ENCODE peak calls at places on chromosome 16, in seven cellular contexts. One of them, this sample, is unnamed.

GRCh38 chr16:70433456-70434103 is 5.3 kb downstream of the ST3GAL2 start:
- DNase-seq in spleen: no peak
- DNase-seq in cardiac muscle cell: no peak
- DNase-seq in heart right ventricle: peak
- DNase-seq in stomach: no peak
- DNase-seq in BJ: peak
- DNase-seq in choroid plexus epithelial cell: peak
- DNase-seq in this sample: no peak

GRCh38 chr16:1330260-1330914 is 3.1 kb upstream of the BAIAP3 start:
- DNase-seq in spleen: no peak
- DNase-seq in cardiac muscle cell: no peak
- DNase-seq in heart right ventricle: no peak
- DNase-seq in stomach: no peak
- DNase-seq in BJ: no peak
- DNase-seq in choroid plexus epithelial cell: no peak
- DNase-seq in this sample: no peak

GRCh38 chr16:74275031-74275636 is 21.5 kb upstream of the PSMD7 start:
- DNase-seq in spleen: no peak
- DNase-seq in cardiac muscle cell: peak
- DNase-seq in heart right ventricle: no peak
- DNase-seq in stomach: no peak
- DNase-seq in BJ: no peak
- DNase-seq in choroid plexus epithelial cell: peak
- DNase-seq in this sample: peak

GRCh38 chr16:52035406-52035805 is 511.5 kb downstream of the TOX3 start:
- DNase-seq in spleen: no peak
- DNase-seq in cardiac muscle cell: no peak
- DNase-seq in heart right ventricle: no peak
- DNase-seq in stomach: no peak
- DNase-seq in BJ: no peak
- DNase-seq in choroid plexus epithelial cell: no peak
- DNase-seq in this sample: no peak

GRCh38 chr16:8655184-8655717 is 19.2 kb upstream of the ABAT start:
- DNase-seq in spleen: peak
- DNase-seq in cardiac muscle cell: peak
- DNase-seq in heart right ventricle: no peak
- DNase-seq in stomach: peak
- DNase-seq in BJ: no peak
- DNase-seq in choroid plexus epithelial cell: peak
- DNase-seq in this sample: peak

GRCh38 chr16:46974352-46974751 is 878 bp upstream of the DNAJA2 start:
- DNase-seq in spleen: no peak
- DNase-seq in cardiac muscle cell: no peak
- DNase-seq in heart right ventricle: no peak
- DNase-seq in stomach: no peak
- DNase-seq in BJ: no peak
- DNase-seq in choroid plexus epithelial cell: peak
- DNase-seq in this sample: peak

GRCh38 chr16:18975109-18975508 is 8.6 kb upstream of the TMC7 start:
- DNase-seq in spleen: peak
- DNase-seq in cardiac muscle cell: no peak
- DNase-seq in heart right ventricle: no peak
- DNase-seq in stomach: no peak
- DNase-seq in BJ: no peak
- DNase-seq in choroid plexus epithelial cell: no peak
- DNase-seq in this sample: no peak

GRCh38 chr16:55035956-55036355 is 105.3 kb downstream of the IRX5 start:
- DNase-seq in spleen: no peak
- DNase-seq in cardiac muscle cell: no peak
- DNase-seq in heart right ventricle: no peak
- DNase-seq in stomach: no peak
- DNase-seq in BJ: no peak
- DNase-seq in choroid plexus epithelial cell: no peak
- DNase-seq in this sample: no peak

GRCh38 chr16:23509763-23510153 is 536 bp downstream of the GGA2 start:
- DNase-seq in spleen: no peak
- DNase-seq in cardiac muscle cell: peak
- DNase-seq in heart right ventricle: peak
- DNase-seq in stomach: no peak
- DNase-seq in BJ: no peak
- DNase-seq in choroid plexus epithelial cell: peak
- DNase-seq in this sample: no peak

GRCh38 chr16:11291021-11291716 is 10.0 kb upstream of the PRM1 start:
- DNase-seq in spleen: no peak
- DNase-seq in cardiac muscle cell: no peak
- DNase-seq in heart right ventricle: no peak
- DNase-seq in stomach: no peak
- DNase-seq in BJ: no peak
- DNase-seq in choroid plexus epithelial cell: no peak
- DNase-seq in this sample: no peak

GRCh38 chr16:54744998-54745397 is 185.7 kb upstream of the IRX5 start:
- DNase-seq in spleen: no peak
- DNase-seq in cardiac muscle cell: no peak
- DNase-seq in heart right ventricle: no peak
- DNase-seq in stomach: no peak
- DNase-seq in BJ: no peak
- DNase-seq in choroid plexus epithelial cell: no peak
- DNase-seq in this sample: no peak

GRCh38 chr16:50910698-50911025 is 168.8 kb downstream of the CYLD start:
- DNase-seq in spleen: no peak
- DNase-seq in cardiac muscle cell: no peak
- DNase-seq in heart right ventricle: no peak
- DNase-seq in stomach: no peak
- DNase-seq in BJ: no peak
- DNase-seq in choroid plexus epithelial cell: no peak
- DNase-seq in this sample: no peak

GRCh38 chr16:67541391-67542263 is 13.0 kb downstream of the RIPOR1 start:
- DNase-seq in spleen: no peak
- DNase-seq in cardiac muscle cell: no peak
- DNase-seq in heart right ventricle: peak
- DNase-seq in stomach: no peak
- DNase-seq in BJ: no peak
- DNase-seq in choroid plexus epithelial cell: peak
- DNase-seq in this sample: no peak

GRCh38 chr16:70781800-70782199 is 19.2 kb downstream of the VAC14 start:
- DNase-seq in spleen: no peak
- DNase-seq in cardiac muscle cell: no peak
- DNase-seq in heart right ventricle: no peak
- DNase-seq in stomach: no peak
- DNase-seq in BJ: no peak
- DNase-seq in choroid plexus epithelial cell: no peak
- DNase-seq in this sample: no peak

DNA sequence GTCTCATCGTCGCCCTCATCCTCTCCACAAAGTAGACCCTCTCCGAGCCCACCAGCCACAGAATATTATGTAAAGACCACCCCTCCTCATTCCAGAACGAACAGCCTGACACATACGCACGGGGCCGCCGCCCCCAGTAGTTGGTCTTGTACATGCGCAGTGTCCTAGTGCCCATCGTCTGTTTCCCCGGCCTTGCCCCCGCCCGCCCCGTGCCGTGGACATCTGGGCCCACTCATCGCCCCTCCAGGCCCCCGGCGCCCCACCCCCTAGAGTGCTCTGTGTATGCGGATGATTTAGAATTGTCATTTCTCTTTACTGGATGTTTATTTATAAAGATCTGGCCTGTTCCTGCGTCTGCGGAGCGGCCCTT is 475 bp upstream of the AMDHD2 start:
- DNase-seq in spleen: peak
- DNase-seq in cardiac muscle cell: no peak
- DNase-seq in heart right ventricle: no peak
- DNase-seq in stomach: no peak
- DNase-seq in BJ: no peak
- DNase-seq in choroid plexus epithelial cell: no peak
- DNase-seq in this sample: no peak
- H3K4me3 ChIP-seq in spleen: peak
- H3K4me3 ChIP-seq in cardiac muscle cell: peak
- H3K4me3 ChIP-seq in heart right ventricle: peak
- H3K4me3 ChIP-seq in stomach: peak
- H3K4me3 ChIP-seq in BJ: no peak
- H3K4me3 ChIP-seq in choroid plexus epithelial cell: peak
- H3K4me3 ChIP-seq in this sample: peak

GRCh38 chr16:15950167-15950854 is 895 bp downstream of the ABCC1 start:
- DNase-seq in spleen: no peak
- DNase-seq in cardiac muscle cell: peak
- DNase-seq in heart right ventricle: no peak
- DNase-seq in stomach: peak
- DNase-seq in BJ: no peak
- DNase-seq in choroid plexus epithelial cell: peak
- DNase-seq in this sample: no peak

GRCh38 chr16:15952265-15952711 is 2.9 kb downstream of the ABCC1 start:
- DNase-seq in spleen: no peak
- DNase-seq in cardiac muscle cell: peak
- DNase-seq in heart right ventricle: peak
- DNase-seq in stomach: no peak
- DNase-seq in BJ: no peak
- DNase-seq in choroid plexus epithelial cell: no peak
- DNase-seq in this sample: no peak

GRCh38 chr16:15953477-15953876 is 4.1 kb downstream of the ABCC1 start:
- DNase-seq in spleen: no peak
- DNase-seq in cardiac muscle cell: no peak
- DNase-seq in heart right ventricle: no peak
- DNase-seq in stomach: no peak
- DNase-seq in BJ: no peak
- DNase-seq in choroid plexus epithelial cell: no peak
- DNase-seq in this sample: no peak

GRCh38 chr16:15950869-15951268 is 1.5 kb downstream of the ABCC1 start:
- DNase-seq in spleen: no peak
- DNase-seq in cardiac muscle cell: no peak
- DNase-seq in heart right ventricle: no peak
- DNase-seq in stomach: no peak
- DNase-seq in BJ: no peak
- DNase-seq in choroid plexus epithelial cell: no peak
- DNase-seq in this sample: no peak

GRCh38 chr16:15951852-15952251 is 2.4 kb downstream of the ABCC1 start:
- DNase-seq in spleen: no peak
- DNase-seq in cardiac muscle cell: no peak
- DNase-seq in heart right ventricle: no peak
- DNase-seq in stomach: no peak
- DNase-seq in BJ: no peak
- DNase-seq in choroid plexus epithelial cell: no peak
- DNase-seq in this sample: no peak
- H3K4me3 ChIP-seq in spleen: no peak
- H3K4me3 ChIP-seq in cardiac muscle cell: no peak
- H3K4me3 ChIP-seq in heart right ventricle: no peak
- H3K4me3 ChIP-seq in stomach: no peak
- H3K4me3 ChIP-seq in BJ: no peak
- H3K4me3 ChIP-seq in choroid plexus epithelial cell: no peak
- H3K4me3 ChIP-seq in this sample: no peak

DNA sequence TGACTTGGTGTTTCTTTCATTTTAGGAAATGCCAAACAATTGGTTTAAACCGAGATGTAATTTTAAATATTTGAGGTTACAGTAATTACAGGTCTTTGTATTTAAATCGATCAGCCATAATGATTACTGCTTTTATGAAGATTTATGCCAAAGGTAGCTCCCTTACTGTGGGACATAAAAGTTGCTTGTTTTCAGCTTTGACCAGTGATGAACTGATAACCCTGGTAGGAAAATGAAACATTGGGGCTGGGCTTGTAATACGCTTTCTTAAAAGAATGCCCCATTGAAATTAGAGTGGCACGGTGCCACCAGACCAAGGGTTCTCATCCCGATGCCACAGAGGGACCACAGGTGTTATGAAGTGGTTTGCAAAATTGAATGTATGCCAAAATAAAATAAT is 7.3 kb downstream of the TNRC6A start:
- DNase-seq in spleen: no peak
- DNase-seq in cardiac muscle cell: no peak
- DNase-seq in heart right ventricle: no peak
- DNase-seq in stomach: no peak
- DNase-seq in BJ: no peak
- DNase-seq in choroid plexus epithelial cell: peak
- DNase-seq in this sample: no peak
- H3K4me3 ChIP-seq in spleen: no peak
- H3K4me3 ChIP-seq in cardiac muscle cell: no peak
- H3K4me3 ChIP-seq in heart right ventricle: no peak
- H3K4me3 ChIP-seq in stomach: no peak
- H3K4me3 ChIP-seq in BJ: no peak
- H3K4me3 ChIP-seq in choroid plexus epithelial cell: no peak
- H3K4me3 ChIP-seq in this sample: no peak

DNA sequence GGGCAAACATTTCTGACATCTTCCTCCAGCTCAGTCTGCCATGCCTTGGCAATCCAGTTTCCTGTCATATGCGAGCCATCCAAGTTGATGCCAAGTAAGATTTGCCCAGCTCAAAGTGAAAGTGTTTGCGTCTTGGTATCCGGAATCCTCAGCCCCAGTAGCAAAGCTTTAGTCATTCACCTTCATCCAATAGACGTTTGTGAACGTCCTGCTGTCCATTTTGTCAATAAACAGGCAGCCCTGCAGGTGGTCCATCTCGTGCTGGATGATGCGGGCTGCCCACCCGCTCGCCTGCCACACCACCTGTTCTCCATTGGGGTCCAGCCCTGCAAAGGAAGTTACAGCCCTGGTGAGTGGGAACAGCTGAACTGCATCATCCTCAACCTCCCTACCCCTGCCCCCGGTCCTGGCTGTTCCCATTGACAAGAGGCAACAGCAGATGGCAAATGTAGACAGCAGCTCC is 1.5 kb downstream of the PDF start:
- DNase-seq in spleen: peak
- DNase-seq in cardiac muscle cell: no peak
- DNase-seq in heart right ventricle: no peak
- DNase-seq in stomach: no peak
- DNase-seq in BJ: no peak
- DNase-seq in choroid plexus epithelial cell: peak
- DNase-seq in this sample: no peak
- H3K4me3 ChIP-seq in spleen: peak
- H3K4me3 ChIP-seq in cardiac muscle cell: no peak
- H3K4me3 ChIP-seq in heart right ventricle: no peak
- H3K4me3 ChIP-seq in stomach: peak
- H3K4me3 ChIP-seq in BJ: peak
- H3K4me3 ChIP-seq in choroid plexus epithelial cell: peak
- H3K4me3 ChIP-seq in this sample: peak

GRCh38 chr16:53598513-53599266 is 95.7 kb upstream of the AKTIP start:
- DNase-seq in spleen: no peak
- DNase-seq in cardiac muscle cell: no peak
- DNase-seq in heart right ventricle: no peak
- DNase-seq in stomach: no peak
- DNase-seq in BJ: no peak
- DNase-seq in choroid plexus epithelial cell: no peak
- DNase-seq in this sample: no peak
- H3K4me3 ChIP-seq in spleen: no peak
- H3K4me3 ChIP-seq in cardiac muscle cell: no peak
- H3K4me3 ChIP-seq in heart right ventricle: no peak
- H3K4me3 ChIP-seq in stomach: no peak
- H3K4me3 ChIP-seq in BJ: no peak
- H3K4me3 ChIP-seq in choroid plexus epithelial cell: no peak
- H3K4me3 ChIP-seq in this sample: no peak

DNA sequence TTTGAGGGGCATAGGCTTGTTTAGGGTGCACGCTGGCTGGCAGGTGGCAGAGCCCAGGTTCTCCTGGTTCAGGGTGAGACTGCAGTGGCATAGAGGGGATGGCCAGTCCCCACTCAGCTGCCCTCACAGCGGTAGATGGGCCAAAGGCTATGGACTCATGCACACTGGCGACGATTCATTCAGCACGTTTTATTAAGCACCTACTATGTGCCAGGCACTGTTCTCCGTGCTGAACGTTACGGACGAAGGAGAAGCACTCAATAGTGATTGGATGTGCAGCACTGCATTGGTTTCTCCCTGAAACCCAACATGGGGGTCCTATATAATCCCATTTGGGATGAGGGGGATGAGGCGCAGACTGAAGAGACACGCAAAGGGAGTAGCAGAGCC is 8.6 kb downstream of the GLIS2 start:
- DNase-seq in spleen: no peak
- DNase-seq in cardiac muscle cell: no peak
- DNase-seq in heart right ventricle: no peak
- DNase-seq in stomach: no peak
- DNase-seq in BJ: no peak
- DNase-seq in choroid plexus epithelial cell: no peak
- DNase-seq in this sample: no peak
- H3K4me3 ChIP-seq in spleen: no peak
- H3K4me3 ChIP-seq in cardiac muscle cell: no peak
- H3K4me3 ChIP-seq in heart right ventricle: no peak
- H3K4me3 ChIP-seq in stomach: no peak
- H3K4me3 ChIP-seq in BJ: no peak
- H3K4me3 ChIP-seq in choroid plexus epithelial cell: no peak
- H3K4me3 ChIP-seq in this sample: no peak

This sample was measured in Jurkat, Clone E6-1.